ENCODE peak calls at places on chromosomes 4 and X, in six cellular contexts. H is ovary, P is heart right ventricle, F is right cardiac atrium, Q is fibroblast of lung, B is caudate nucleus. Y is an unnamed sample.

GRCh38 chrX:42538405-42538804 is 239.6 kb downstream of the PPP1R2C start:
- DNase-seq in P (no peak), Q (no peak), F (no peak), B (no peak), H (no peak), Y (no peak)

GRCh38 chrX:153342762-153343558 is 9.0 kb downstream of the ZNF275 start:
- DNase-seq in F (no peak), H (no peak), P (no peak), Q (no peak), B (no peak), Y (no peak)

GRCh38 chr4:44121210-44121609 is 327.4 kb downstream of the KCTD8 start:
- DNase-seq in Q (peak), B (no peak), P (no peak), H (no peak), F (no peak), Y (no peak)

GRCh38 chrX:37350034-37350365 is 836 bp downstream of the PRRG1 start:
- DNase-seq in F (no peak), P (no peak), B (no peak), H (no peak), Q (peak), Y (no peak)

GRCh38 chr4:127624176-127624575 is 8.6 kb upstream of the INTU start:
- DNase-seq in Q (no peak), F (no peak), H (no peak), B (no peak), P (no peak), Y (no peak)

GRCh38 chr4:108155373-108155772 is 13.4 kb downstream of the LEF1 start:
- DNase-seq in Q (peak), F (no peak), P (no peak), B (no peak), H (no peak), Y (no peak)

GRCh38 chr4:23882976-23883531 is 6.8 kb downstream of the PPARGC1A start:
- DNase-seq in B (no peak), P (no peak), H (no peak), F (no peak), Q (no peak), Y (no peak)

GRCh38 chrX:107014927-107015326 is 14.9 kb upstream of the MORC4 start:
- DNase-seq in F (no peak), Q (no peak), B (no peak), P (no peak), H (no peak), Y (no peak)

GRCh38 chr4:108024078-108024990 is 34.6 kb downstream of the HADH start:
- DNase-seq in H (no peak), F (no peak), Q (no peak), B (no peak), P (no peak), Y (no peak)

DNA sequence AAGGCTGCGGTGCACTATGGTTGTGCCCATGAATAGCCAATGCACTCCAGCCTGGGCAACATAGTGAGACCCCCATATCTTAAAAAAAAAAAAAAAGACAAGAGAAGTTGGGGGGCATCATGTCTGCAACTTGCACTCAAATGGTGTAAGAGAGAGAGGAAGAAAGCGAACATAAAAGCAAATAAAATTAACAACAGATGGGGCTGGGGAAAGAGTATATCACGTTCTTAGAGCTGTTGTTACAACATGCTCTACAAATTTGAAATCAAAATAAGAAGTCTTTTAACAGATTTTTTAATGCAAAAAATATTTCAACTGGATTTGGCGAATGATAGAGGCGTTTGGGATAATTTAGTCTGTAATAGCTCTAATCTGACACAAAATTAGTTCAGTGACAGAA is 144.9 kb downstream of the FNIP2 start:
- DNase-seq in F (no peak), Q (no peak), H (no peak), P (no peak), B (no peak), Y (no peak)
- H3K27ac ChIP-seq in F (no peak), Q (no peak), H (no peak), P (no peak), B (no peak), Y (no peak)

GRCh38 chr4:17059192-17059634 is 160.8 kb upstream of the LDB2 start:
- DNase-seq in Q (peak), H (peak), P (peak), F (peak), B (no peak), Y (no peak)
- H3K27ac ChIP-seq in Q (peak), H (peak), P (peak), F (no peak), B (no peak), Y (no peak)

DNA sequence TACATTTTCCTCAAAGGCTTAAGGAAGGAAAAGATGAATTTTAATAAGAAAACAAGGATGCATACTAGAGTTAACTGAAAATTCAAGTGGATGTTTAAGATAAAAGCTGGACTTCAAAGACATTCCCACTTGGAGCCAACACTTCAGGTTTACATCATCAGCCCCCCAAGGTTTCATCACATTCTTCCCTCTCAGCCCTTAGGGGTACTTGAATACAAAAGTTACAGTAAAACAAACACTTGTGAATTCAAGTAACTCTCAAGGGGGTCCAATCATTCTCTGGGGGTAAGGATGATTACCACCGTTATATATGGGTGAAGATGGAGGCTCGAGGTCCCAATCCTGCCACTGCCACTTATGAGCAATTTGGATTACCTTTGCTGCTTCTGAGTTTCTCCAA is 36.1 kb downstream of the STARD8 start:
- DNase-seq in Q (no peak), H (no peak), B (no peak), P (no peak), F (no peak), Y (no peak)
- H3K27ac ChIP-seq in Q (no peak), H (no peak), B (no peak), P (peak), F (no peak), Y (no peak)

GRCh38 chr4:55079451-55080173 is 45.8 kb downstream of the KDR start:
- DNase-seq in H (no peak), P (no peak), F (peak), B (no peak), Q (no peak), Y (peak)
- H3K27ac ChIP-seq in H (no peak), P (peak), F (peak), B (peak), Q (no peak), Y (peak)

DNA sequence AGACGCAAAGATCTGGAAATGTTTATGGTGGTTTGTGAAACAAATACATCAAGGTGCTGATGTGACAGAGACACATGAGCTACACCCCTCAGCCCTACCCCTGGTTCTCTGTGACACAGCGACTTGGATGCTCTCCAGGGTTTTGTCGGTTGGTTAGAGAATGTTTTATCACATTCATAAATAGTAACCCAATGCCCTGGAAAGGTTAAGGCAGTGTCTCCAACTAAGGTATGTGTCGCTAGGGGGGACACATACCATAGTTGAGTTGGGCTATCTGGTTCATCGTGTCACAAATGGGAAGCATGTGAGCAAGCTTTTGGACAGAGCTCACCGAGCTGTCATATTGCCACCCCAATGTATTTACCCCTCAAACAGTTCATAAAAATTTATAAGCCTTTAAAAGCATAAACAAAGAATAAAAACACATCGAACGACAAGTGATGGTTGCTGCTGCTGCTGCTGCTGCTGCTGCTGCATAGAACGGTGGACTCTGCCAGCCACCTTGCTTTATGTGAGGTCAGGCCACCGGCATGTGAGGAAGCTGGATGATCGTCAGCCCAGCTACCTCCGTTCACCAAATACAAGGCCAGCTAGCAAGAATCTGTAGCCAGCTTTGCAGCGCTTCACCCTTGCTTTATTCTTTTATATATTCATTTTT is 55.9 kb downstream of the STOX2 start:
- DNase-seq in Q (no peak), F (no peak), B (no peak), P (peak), H (no peak), Y (peak)
- H3K27ac ChIP-seq in Q (no peak), F (peak), B (peak), P (peak), H (no peak), Y (no peak)

GRCh38 chr4:7781993-7782392 is 157.7 kb downstream of the AFAP1 start:
- DNase-seq in B (no peak), F (no peak), Q (no peak), P (no peak), H (peak), Y (no peak)
- H3K27ac ChIP-seq in B (no peak), F (peak), Q (peak), P (peak), H (no peak), Y (no peak)

GRCh38 chrX:46991664-46992063 is 79.4 kb downstream of the JADE3 start:
- DNase-seq in H (no peak), F (no peak), B (no peak), Q (no peak), P (no peak), Y (no peak)
- H3K27ac ChIP-seq in H (no peak), F (no peak), B (no peak), Q (no peak), P (no peak), Y (no peak)

DNA sequence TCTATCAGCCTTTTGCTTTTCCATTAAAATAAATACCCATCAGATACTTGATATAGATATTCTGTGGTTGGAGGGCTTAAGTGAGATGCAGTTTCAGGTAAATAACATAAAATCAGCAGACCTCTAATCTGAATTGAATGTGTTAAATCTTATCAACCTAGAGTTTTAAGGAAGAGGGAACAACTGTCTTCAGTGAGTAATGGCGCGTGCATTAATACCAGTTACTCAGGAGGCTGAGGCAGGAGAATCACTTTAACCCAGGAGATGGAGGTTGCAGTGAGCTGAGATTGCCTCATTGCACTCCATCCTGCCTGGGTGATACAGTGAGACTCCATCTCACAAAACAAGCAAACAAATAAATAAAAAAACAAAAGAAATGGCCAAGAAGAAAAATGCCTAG is 54.3 kb downstream of the FAT4 start:
- DNase-seq in F (no peak), B (no peak), H (no peak), Q (no peak), P (no peak), Y (no peak)
- H3K27ac ChIP-seq in F (no peak), B (no peak), H (no peak), Q (peak), P (no peak), Y (no peak)

DNA sequence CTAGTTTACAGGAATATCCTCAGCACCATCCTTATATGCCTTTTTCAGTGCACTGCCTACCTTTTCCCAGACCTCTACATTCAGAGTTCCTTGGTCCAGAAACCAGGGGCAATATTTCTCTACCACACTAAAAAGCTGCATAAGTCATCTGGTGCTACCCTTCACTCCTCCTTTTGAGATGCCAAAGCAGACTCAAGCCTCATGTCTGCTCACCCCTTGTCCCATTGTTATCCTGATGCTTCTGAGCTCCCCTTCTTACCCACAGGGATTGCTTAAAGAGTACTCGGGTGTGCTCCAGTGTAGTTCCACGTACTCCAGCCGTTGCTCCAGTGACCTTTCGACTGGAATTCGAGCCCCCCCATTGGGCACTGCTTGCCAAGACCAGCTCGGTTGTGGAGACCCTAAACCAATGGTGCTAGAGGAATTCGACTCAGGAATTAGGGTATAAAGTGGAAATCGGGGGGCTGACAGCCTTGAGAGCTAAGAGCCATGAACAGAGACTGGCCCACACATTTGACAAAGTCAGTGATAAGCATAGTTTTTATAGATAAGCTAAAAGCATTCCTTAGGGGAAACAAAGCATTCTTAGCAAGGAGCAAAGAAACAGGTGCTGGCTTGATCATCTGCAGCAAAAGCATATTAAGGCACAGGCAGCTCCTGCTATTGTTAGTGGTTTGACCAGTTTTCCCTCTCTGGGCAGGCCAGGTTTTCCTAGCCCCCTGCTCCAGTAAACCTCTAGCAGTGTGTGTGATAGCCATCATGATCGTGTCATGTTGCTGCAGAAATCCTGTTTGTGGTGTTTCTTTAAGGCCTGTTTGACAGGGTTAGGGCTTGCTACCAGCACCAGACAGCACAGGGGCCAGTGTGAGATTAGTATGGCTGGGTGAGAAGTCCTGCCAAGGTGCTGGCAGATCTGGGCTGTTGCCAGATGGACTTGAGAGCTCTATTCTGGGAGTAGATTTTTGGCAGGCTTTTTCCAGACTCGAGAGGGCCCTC is 57.5 kb upstream of the WDR1 start:
- DNase-seq in P (peak), F (peak), Q (no peak), H (no peak), B (no peak), Y (peak)
- H3K27ac ChIP-seq in P (peak), F (peak), Q (no peak), H (no peak), B (no peak), Y (peak)

GRCh38 chrX:118024482-118024881 is 92.1 kb downstream of the KLHL13 start:
- DNase-seq in P (no peak), B (no peak), Q (no peak), H (no peak), F (no peak), Y (no peak)

GRCh38 chrX:118022803-118023202 is 93.8 kb downstream of the KLHL13 start:
- DNase-seq in H (no peak), Q (no peak), F (no peak), P (no peak), B (no peak), Y (no peak)

GRCh38 chrX:118026631-118027030 is 90.0 kb downstream of the KLHL13 start:
- DNase-seq in F (no peak), P (no peak), B (no peak), Q (no peak), H (no peak), Y (no peak)

GRCh38 chrX:118025193-118025592 is 91.4 kb downstream of the KLHL13 start:
- DNase-seq in H (no peak), P (no peak), B (no peak), F (no peak), Q (peak), Y (no peak)
- H3K27ac ChIP-seq in H (no peak), P (no peak), B (no peak), F (no peak), Q (no peak), Y (no peak)

Y was measured in prostate gland.